ENCODE peak calls at places on chromosomes 6 and 20, in ten cellular contexts. L is RPMI7951; Q is AG04449; H is activated CD8-positive, alpha-beta memory T cell treated with anti-CD3 and anti-CD28 coated beads, Interleukin-2, amount 10 ng/mL, durations not matched to agents 7 days and 5 days; J is neuronal stem cell; M is central memory CD4-positive, alpha-beta T cell; Z is amniotic stem cell; K is HT-29; F is GDM1; X is stimulated activated CD4-positive, alpha-beta T cell treated with anti-CD3 and anti-CD28 coated beads, Interleukin-2, amount 100 ng/mL, for 48 hours. E is an unnamed sample.

GRCh38 chr20:44540834-44541233 is 19.0 kb upstream of the SERINC3 start:
- DNase-seq in Q (no peak), Z (peak; percentile 34), M (no peak), F (no peak), J (no peak), L (peak; percentile 79), K (no peak), H (no peak), X (no peak), E (no peak)

GRCh38 chr6:3822747-3823445 is 26.3 kb upstream of the FAM50B start:
- DNase-seq in X (no peak), F (no peak), K (peak; percentile 60), M (no peak), J (no peak), Q (no peak), Z (no peak), H (no peak), L (peak; percentile 64), E (no peak)

GRCh38 chr20:50296450-50297375 is 106.1 kb downstream of the CEBPB start:
- DNase-seq in K (no peak), H (no peak), F (no peak), M (no peak), X (no peak), Q (no peak), J (no peak), Z (no peak), L (peak; percentile 27), E (no peak)

GRCh38 chr20:6533828-6534388 is 233.6 kb upstream of the BMP2 start:
- DNase-seq in Q (peak; percentile 44), J (no peak), M (no peak), Z (peak; percentile 23), X (no peak), K (no peak), H (no peak), L (peak; percentile 71), F (no peak), E (no peak)

GRCh38 chr6:36676142-36677058 is 2.1 kb upstream of the CDKN1A start:
- DNase-seq in M (no peak), J (peak; percentile 21), L (no peak), X (no peak), F (peak; percentile 31), Q (no peak), H (no peak), K (no peak), Z (no peak), E (no peak)

GRCh38 chr6:53879608-53880007 is 84.8 kb downstream of the LRRC1 start:
- DNase-seq in X (no peak), F (no peak), Q (no peak), H (no peak), J (no peak), M (no peak), Z (no peak), L (no peak), K (no peak), E (no peak)

GRCh38 chr6:34836451-34836850 is 44.6 kb downstream of the BLTP3A start:
- DNase-seq in K (no peak), J (no peak), M (no peak), X (no peak), L (peak; percentile 7), Z (no peak), H (no peak), Q (no peak), F (no peak), E (no peak)

GRCh38 chr20:21665687-21666446 is 39.6 kb upstream of the PAX1 start:
- DNase-seq in F (no peak), M (no peak), K (no peak), X (no peak), L (no peak), H (no peak), J (no peak), Z (no peak), Q (no peak), E (no peak)

GRCh38 chr20:54293526-54293925 is 85.6 kb downstream of the PFDN4 start:
- DNase-seq in X (no peak), K (no peak), F (no peak), Q (no peak), H (no peak), L (peak; percentile 18), M (no peak), Z (no peak), J (no peak), E (no peak)

GRCh38 chr6:23245559-23245958 is 676.2 kb downstream of the HDGFL1 start:
- DNase-seq in Z (no peak), Q (no peak), M (no peak), J (no peak), L (no peak), X (no peak), F (no peak), H (no peak), K (no peak), E (no peak)

GRCh38 chr20:59911041-59911440 is 22.4 kb downstream of the SYCP2 start:
- DNase-seq in L (no peak), H (no peak), Q (no peak), Z (no peak), X (no peak), K (no peak), J (no peak), F (no peak), M (no peak), E (no peak)

E was measured in H1.